ENCODE peak calls at places on chromosomes 3 and 15, in six cellular contexts. One of them, this sample, is unnamed.

GRCh38 chr15:71780349-71780976 is 29.9 kb upstream of the NR2E3 start:
- DNase-seq in HCT116: no peak
- DNase-seq in AG04450: no peak
- DNase-seq in SJCRH30: peak
- DNase-seq in iPS DF 6.9: peak
- DNase-seq in pancreas: no peak
- DNase-seq in this sample: no peak

GRCh38 chr15:51267047-51267713 is 71.2 kb downstream of the CYP19A1 start:
- DNase-seq in HCT116: no peak
- DNase-seq in AG04450: no peak
- DNase-seq in SJCRH30: no peak
- DNase-seq in iPS DF 6.9: no peak
- DNase-seq in pancreas: no peak
- DNase-seq in this sample: no peak

GRCh38 chr3:172369590-172370259 is 78.5 kb downstream of the GHSR start:
- DNase-seq in HCT116: no peak
- DNase-seq in AG04450: no peak
- DNase-seq in SJCRH30: no peak
- DNase-seq in iPS DF 6.9: no peak
- DNase-seq in pancreas: no peak
- DNase-seq in this sample: no peak

GRCh38 chr3:71726106-71726505 is 904 bp upstream of the EIF4E3 start:
- DNase-seq in HCT116: no peak
- DNase-seq in AG04450: no peak
- DNase-seq in SJCRH30: no peak
- DNase-seq in iPS DF 6.9: no peak
- DNase-seq in pancreas: no peak
- DNase-seq in this sample: no peak

GRCh38 chr3:141153679-141153966 is 78.0 kb upstream of the PXYLP1 start:
- DNase-seq in HCT116: no peak
- DNase-seq in AG04450: no peak
- DNase-seq in SJCRH30: no peak
- DNase-seq in iPS DF 6.9: no peak
- DNase-seq in pancreas: no peak
- DNase-seq in this sample: no peak

GRCh38 chr15:99454941-99455795 is 110.6 kb upstream of the MEF2A start:
- DNase-seq in HCT116: peak
- DNase-seq in AG04450: peak
- DNase-seq in SJCRH30: peak
- DNase-seq in iPS DF 6.9: no peak
- DNase-seq in pancreas: peak
- DNase-seq in this sample: peak

GRCh38 chr15:60184579-60184978 is 180.5 kb downstream of the FOXB1 start:
- DNase-seq in HCT116: no peak
- DNase-seq in AG04450: no peak
- DNase-seq in SJCRH30: no peak
- DNase-seq in iPS DF 6.9: no peak
- DNase-seq in pancreas: no peak
- DNase-seq in this sample: no peak

GRCh38 chr3:56787784-56788256 is 13.9 kb downstream of the ARHGEF3 start:
- DNase-seq in HCT116: no peak
- DNase-seq in AG04450: no peak
- DNase-seq in SJCRH30: no peak
- DNase-seq in iPS DF 6.9: no peak
- DNase-seq in pancreas: no peak
- DNase-seq in this sample: no peak

GRCh38 chr3:99638244-99638948 is at the start of gene COL8A1:
- DNase-seq in HCT116: no peak
- DNase-seq in AG04450: peak
- DNase-seq in SJCRH30: no peak
- DNase-seq in iPS DF 6.9: peak
- DNase-seq in pancreas: no peak
- DNase-seq in this sample: no peak

GRCh38 chr15:98289747-98290146 is 329.2 kb downstream of the ARRDC4 start:
- DNase-seq in HCT116: no peak
- DNase-seq in AG04450: no peak
- DNase-seq in SJCRH30: no peak
- DNase-seq in iPS DF 6.9: no peak
- DNase-seq in pancreas: no peak
- DNase-seq in this sample: no peak

GRCh38 chr15:77859491-77860060 is 217.9 kb downstream of the TBC1D2B start:
- DNase-seq in HCT116: no peak
- DNase-seq in AG04450: no peak
- DNase-seq in SJCRH30: no peak
- DNase-seq in iPS DF 6.9: no peak
- DNase-seq in pancreas: peak
- DNase-seq in this sample: no peak

GRCh38 chr3:72903004-72903403 is 15.2 kb downstream of the GXYLT2 start:
- DNase-seq in HCT116: no peak
- DNase-seq in AG04450: no peak
- DNase-seq in SJCRH30: no peak
- DNase-seq in iPS DF 6.9: no peak
- DNase-seq in pancreas: no peak
- DNase-seq in this sample: no peak

GRCh38 chr3:184785856-184786255 is 26.1 kb upstream of the VPS8 start:
- DNase-seq in HCT116: no peak
- DNase-seq in AG04450: no peak
- DNase-seq in SJCRH30: no peak
- DNase-seq in iPS DF 6.9: no peak
- DNase-seq in pancreas: no peak
- DNase-seq in this sample: no peak

GRCh38 chr3:87333393-87333892 is 57.1 kb upstream of the POU1F1 start:
- DNase-seq in HCT116: peak
- DNase-seq in AG04450: peak
- DNase-seq in SJCRH30: peak
- DNase-seq in iPS DF 6.9: no peak
- DNase-seq in pancreas: no peak
- DNase-seq in this sample: peak

GRCh38 chr3:117399311-117400068 is 689.9 kb downstream of the TUSC7 start:
- DNase-seq in HCT116: no peak
- DNase-seq in AG04450: peak
- DNase-seq in SJCRH30: no peak
- DNase-seq in iPS DF 6.9: peak
- DNase-seq in pancreas: no peak
- DNase-seq in this sample: no peak

GRCh38 chr15:64343841-64344240 is 12.1 kb downstream of the CSNK1G1 start:
- DNase-seq in HCT116: no peak
- DNase-seq in AG04450: no peak
- DNase-seq in SJCRH30: no peak
- DNase-seq in iPS DF 6.9: no peak
- DNase-seq in pancreas: no peak
- DNase-seq in this sample: no peak

GRCh38 chr3:177602601-177603136 is 405.4 kb upstream of the TBL1XR1 start:
- DNase-seq in HCT116: no peak
- DNase-seq in AG04450: no peak
- DNase-seq in SJCRH30: no peak
- DNase-seq in iPS DF 6.9: no peak
- DNase-seq in pancreas: no peak
- DNase-seq in this sample: no peak

GRCh38 chr15:92633001-92633400 is 22.6 kb downstream of the FAM174B start:
- DNase-seq in HCT116: no peak
- DNase-seq in AG04450: no peak
- DNase-seq in SJCRH30: no peak
- DNase-seq in iPS DF 6.9: no peak
- DNase-seq in pancreas: no peak
- DNase-seq in this sample: no peak

GRCh38 chr15:92631721-92632120 is 23.9 kb downstream of the FAM174B start:
- DNase-seq in HCT116: peak
- DNase-seq in AG04450: no peak
- DNase-seq in SJCRH30: no peak
- DNase-seq in iPS DF 6.9: no peak
- DNase-seq in pancreas: no peak
- DNase-seq in this sample: no peak

GRCh38 chr15:92634641-92635272 is 20.8 kb downstream of the FAM174B start:
- DNase-seq in HCT116: no peak
- DNase-seq in AG04450: no peak
- DNase-seq in SJCRH30: no peak
- DNase-seq in iPS DF 6.9: no peak
- DNase-seq in pancreas: no peak
- DNase-seq in this sample: no peak

GRCh38 chr15:92633418-92633817 is 22.2 kb downstream of the FAM174B start:
- DNase-seq in HCT116: no peak
- DNase-seq in AG04450: no peak
- DNase-seq in SJCRH30: no peak
- DNase-seq in iPS DF 6.9: no peak
- DNase-seq in pancreas: no peak
- DNase-seq in this sample: no peak

GRCh38 chr15:92634046-92634445 is 21.5 kb downstream of the FAM174B start:
- DNase-seq in HCT116: no peak
- DNase-seq in AG04450: no peak
- DNase-seq in SJCRH30: no peak
- DNase-seq in iPS DF 6.9: no peak
- DNase-seq in pancreas: no peak
- DNase-seq in this sample: no peak
- H3K27ac ChIP-seq in HCT116: no peak
- H3K27ac ChIP-seq in AG04450: no peak
- H3K27ac ChIP-seq in SJCRH30: no peak
- H3K27ac ChIP-seq in iPS DF 6.9: no peak
- H3K27ac ChIP-seq in pancreas: no peak
- H3K27ac ChIP-seq in this sample: no peak

DNA sequence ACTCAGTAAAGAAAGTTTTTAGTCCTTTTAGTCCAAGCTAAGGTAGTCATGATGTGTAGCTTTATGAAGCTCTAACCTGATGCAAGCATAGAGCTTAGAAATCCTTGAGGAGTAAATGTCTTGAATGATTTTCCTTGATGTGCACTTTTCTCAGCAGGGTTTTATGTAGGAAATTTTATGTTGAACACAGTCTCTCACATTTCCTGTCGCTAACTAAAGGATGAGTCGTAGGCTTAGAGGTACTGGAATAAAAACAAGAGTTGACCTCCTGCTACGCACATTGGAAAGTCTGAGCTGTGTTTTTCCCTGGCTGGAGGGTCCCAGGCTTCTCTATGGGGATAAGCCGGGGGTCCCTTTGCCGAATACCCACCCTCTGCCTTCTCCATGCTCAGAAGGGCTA is 34.7 kb upstream of the ZPLD1 start:
- DNase-seq in HCT116: peak
- DNase-seq in AG04450: no peak
- DNase-seq in SJCRH30: no peak
- DNase-seq in iPS DF 6.9: no peak
- DNase-seq in pancreas: no peak
- DNase-seq in this sample: no peak
- H3K27ac ChIP-seq in HCT116: no peak
- H3K27ac ChIP-seq in AG04450: peak
- H3K27ac ChIP-seq in SJCRH30: peak
- H3K27ac ChIP-seq in iPS DF 6.9: no peak
- H3K27ac ChIP-seq in pancreas: no peak
- H3K27ac ChIP-seq in this sample: peak

GRCh38 chr3:40124918-40125317 is 184.6 kb upstream of the EIF1B start:
- DNase-seq in HCT116: no peak
- DNase-seq in AG04450: no peak
- DNase-seq in SJCRH30: no peak
- DNase-seq in iPS DF 6.9: no peak
- DNase-seq in pancreas: no peak
- DNase-seq in this sample: no peak

GRCh38 chr3:40128169-40128568 is 181.3 kb upstream of the EIF1B start:
- DNase-seq in HCT116: no peak
- DNase-seq in AG04450: no peak
- DNase-seq in SJCRH30: no peak
- DNase-seq in iPS DF 6.9: no peak
- DNase-seq in pancreas: no peak
- DNase-seq in this sample: no peak

GRCh38 chr3:40129510-40129909 is 180.0 kb upstream of the EIF1B start:
- DNase-seq in HCT116: no peak
- DNase-seq in AG04450: no peak
- DNase-seq in SJCRH30: no peak
- DNase-seq in iPS DF 6.9: no peak
- DNase-seq in pancreas: no peak
- DNase-seq in this sample: no peak

GRCh38 chr3:40130721-40131120 is 178.8 kb upstream of the EIF1B start:
- DNase-seq in HCT116: no peak
- DNase-seq in AG04450: no peak
- DNase-seq in SJCRH30: no peak
- DNase-seq in iPS DF 6.9: no peak
- DNase-seq in pancreas: no peak
- DNase-seq in this sample: no peak

DNA sequence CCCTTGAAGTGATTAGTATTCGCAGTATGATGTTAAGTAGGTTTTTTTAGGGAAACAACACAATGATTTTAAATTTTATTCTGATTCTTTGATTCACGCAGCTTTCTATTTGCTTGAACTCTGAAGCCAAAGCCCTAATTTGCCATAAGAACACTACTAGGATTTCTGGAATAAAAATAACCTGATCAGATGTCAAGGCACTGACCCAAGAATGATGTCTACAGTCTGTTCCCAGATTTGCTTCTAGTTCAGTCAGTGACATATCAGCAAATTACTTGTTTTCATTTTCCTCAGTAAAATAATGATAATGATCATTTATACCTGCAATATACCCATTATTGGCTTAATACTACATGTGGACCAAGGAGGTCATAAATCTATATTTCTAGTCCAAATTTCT is 179.5 kb upstream of the EIF1B start:
- DNase-seq in HCT116: no peak
- DNase-seq in AG04450: no peak
- DNase-seq in SJCRH30: no peak
- DNase-seq in iPS DF 6.9: no peak
- DNase-seq in pancreas: no peak
- DNase-seq in this sample: no peak
- H3K27ac ChIP-seq in HCT116: no peak
- H3K27ac ChIP-seq in AG04450: no peak
- H3K27ac ChIP-seq in SJCRH30: no peak
- H3K27ac ChIP-seq in iPS DF 6.9: no peak
- H3K27ac ChIP-seq in pancreas: no peak
- H3K27ac ChIP-seq in this sample: no peak

DNA sequence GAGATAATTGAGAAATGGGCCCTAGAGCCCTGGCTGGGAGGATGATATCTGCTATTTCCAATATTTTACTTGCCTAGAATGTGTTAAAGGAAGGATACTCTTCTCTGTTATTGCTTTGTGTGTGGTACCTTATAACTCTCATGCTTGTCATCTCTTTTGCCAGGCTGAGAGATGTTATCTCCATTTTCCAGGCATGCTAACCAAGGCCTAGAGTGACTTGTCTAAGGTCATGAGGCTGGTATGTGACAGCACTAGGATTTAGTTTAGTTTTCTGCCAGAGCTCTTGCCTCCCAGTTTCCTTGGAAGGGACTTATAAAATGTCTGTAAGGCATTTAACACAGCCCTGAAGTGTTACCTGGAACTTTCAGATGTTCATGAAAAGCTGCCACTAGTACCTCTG is 1.4 kb downstream of the CLK3 start:
- DNase-seq in HCT116: no peak
- DNase-seq in AG04450: no peak
- DNase-seq in SJCRH30: no peak
- DNase-seq in iPS DF 6.9: no peak
- DNase-seq in pancreas: no peak
- DNase-seq in this sample: no peak
- H3K27ac ChIP-seq in HCT116: no peak
- H3K27ac ChIP-seq in AG04450: no peak
- H3K27ac ChIP-seq in SJCRH30: no peak
- H3K27ac ChIP-seq in iPS DF 6.9: no peak
- H3K27ac ChIP-seq in pancreas: no peak
- H3K27ac ChIP-seq in this sample: peak

This sample was measured in epithelial cell of prostate.